ENCODE peak calls at places on chromosomes 4 and X, in eight cellular contexts. A is tibial nerve, L is tibial artery, I is fibroblast of mammary gland, G is A549, K is stomach, U is IMR-90, N is bronchial epithelial cell. S is an unnamed sample.

GRCh38 chr4:165725352-165725751 is 147.7 kb upstream of the TLL1 start:
- DNase-seq in K (no peak), A (no peak), L (no peak), G (no peak), I (no peak), U (no peak), N (no peak), S (no peak)

GRCh38 chr4:41454393-41454792 is 83.6 kb upstream of the LIMCH1 start:
- DNase-seq in A (no peak), G (no peak), K (no peak), I (no peak), L (no peak), N (no peak), U (no peak), S (no peak)

GRCh38 chrX:114906978-114907510 is 110.4 kb downstream of the IL13RA2 start:
- DNase-seq in K (no peak), A (no peak), I (no peak), L (no peak), U (no peak), G (no peak), N (no peak), S (no peak)

GRCh38 chrX:150224676-150225075 is 138.4 kb upstream of the MAMLD1 start:
- DNase-seq in L (no peak), G (no peak), U (no peak), I (no peak), K (no peak), A (no peak), N (no peak), S (no peak)

GRCh38 chrX:37921758-37922157 is 74.4 kb upstream of the DYNLT3 start:
- DNase-seq in N (peak), A (no peak), I (peak), G (no peak), U (peak), L (no peak), K (no peak), S (peak)

GRCh38 chrX:41334866-41335589 is 1.1 kb downstream of the DDX3X start:
- DNase-seq in K (peak), N (no peak), A (peak), G (peak), U (peak), I (peak), L (peak), S (peak)

GRCh38 chrX:49846004-49846403 is 16.9 kb downstream of the PAGE4 start:
- DNase-seq in N (no peak), I (no peak), A (no peak), U (no peak), K (no peak), L (no peak), G (no peak), S (no peak)

GRCh38 chr4:174865418-174865985 is 36.5 kb upstream of the GLRA3 start:
- DNase-seq in I (peak), L (no peak), A (no peak), K (no peak), G (no peak), U (no peak), N (peak), S (no peak)

GRCh38 chrX:46647251-46647650 is 73.7 kb downstream of the CHST7 start:
- DNase-seq in L (no peak), A (no peak), U (no peak), I (no peak), N (no peak), G (peak), K (no peak), S (no peak)

DNA sequence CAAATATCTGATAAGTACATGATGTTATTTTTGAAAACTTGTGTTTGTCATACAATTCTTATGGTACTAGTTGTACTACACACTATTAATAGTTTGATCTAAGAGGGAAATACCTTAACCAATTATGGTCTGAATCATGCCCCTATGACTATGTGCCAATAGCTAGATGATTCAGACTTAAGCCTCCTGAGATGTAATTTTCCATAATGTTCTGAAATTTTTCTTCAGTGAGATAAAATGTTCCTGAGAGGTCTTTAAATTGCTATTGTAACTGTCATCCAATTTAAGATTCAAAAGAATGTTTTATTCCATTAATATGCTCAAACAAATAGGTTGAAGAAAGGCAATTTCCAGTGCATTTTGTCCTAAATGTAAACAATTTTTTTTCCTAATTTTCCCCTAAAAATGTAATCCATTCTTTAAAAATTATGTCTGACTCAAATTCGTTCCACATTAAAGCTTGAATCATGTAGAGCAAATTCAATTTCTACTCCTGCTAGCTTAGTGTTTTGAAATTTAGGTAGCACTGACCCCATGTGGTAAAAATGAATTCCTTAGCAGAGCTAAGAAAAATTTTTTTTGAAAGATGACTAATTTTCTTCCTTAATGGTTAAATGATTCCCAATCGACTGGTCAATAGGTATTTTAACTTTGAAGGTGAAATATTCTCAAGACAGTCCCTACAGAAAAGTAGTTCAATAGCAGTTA is 49.1 kb downstream of the APOOL start:
- DNase-seq in N (peak), K (no peak), A (no peak), L (no peak), U (peak), G (peak), I (peak), S (peak)
- TF ChIP-seq CTCF in N (no peak), K (no peak), A (no peak), L (peak), U (peak), G (peak), I (peak), S (no peak)

GRCh38 chr4:74365761-74366160 is 816 bp downstream of the EREG start:
- DNase-seq in K (peak), L (no peak), N (no peak), I (peak), U (no peak), A (no peak), G (no peak), S (no peak)
- H3K4me3 ChIP-seq in K (peak), L (peak), N (peak), I (peak), U (peak), A (peak), G (peak), S (peak)

GRCh38 chr4:77415689-77416088 is 189.9 kb upstream of the CXCL13 start:
- DNase-seq in N (no peak), U (no peak), K (no peak), A (no peak), I (no peak), G (no peak), L (no peak), S (no peak)
- TF ChIP-seq CTCF in N (no peak), U (no peak), K (no peak), A (no peak), I (no peak), G (no peak), L (no peak), S (no peak)

GRCh38 chrX:65696613-65697012 is 29.2 kb downstream of the MSN start:
- DNase-seq in L (no peak), A (no peak), K (no peak), N (no peak), U (no peak), I (no peak), G (no peak), S (no peak)
- H3K4me3 ChIP-seq in L (no peak), A (no peak), K (no peak), N (no peak), U (no peak), I (no peak), G (no peak), S (no peak)

GRCh38 chr4:54446556-54446955 is 211.2 kb upstream of the KIT start:
- DNase-seq in K (no peak), I (no peak), L (no peak), A (no peak), U (no peak), G (no peak), N (no peak), S (no peak)

GRCh38 chr4:54439831-54440243 is 210.7 kb downstream of the PDGFRA start:
- DNase-seq in K (no peak), L (peak), A (peak), U (peak), N (no peak), I (peak), G (no peak), S (peak)

DNA sequence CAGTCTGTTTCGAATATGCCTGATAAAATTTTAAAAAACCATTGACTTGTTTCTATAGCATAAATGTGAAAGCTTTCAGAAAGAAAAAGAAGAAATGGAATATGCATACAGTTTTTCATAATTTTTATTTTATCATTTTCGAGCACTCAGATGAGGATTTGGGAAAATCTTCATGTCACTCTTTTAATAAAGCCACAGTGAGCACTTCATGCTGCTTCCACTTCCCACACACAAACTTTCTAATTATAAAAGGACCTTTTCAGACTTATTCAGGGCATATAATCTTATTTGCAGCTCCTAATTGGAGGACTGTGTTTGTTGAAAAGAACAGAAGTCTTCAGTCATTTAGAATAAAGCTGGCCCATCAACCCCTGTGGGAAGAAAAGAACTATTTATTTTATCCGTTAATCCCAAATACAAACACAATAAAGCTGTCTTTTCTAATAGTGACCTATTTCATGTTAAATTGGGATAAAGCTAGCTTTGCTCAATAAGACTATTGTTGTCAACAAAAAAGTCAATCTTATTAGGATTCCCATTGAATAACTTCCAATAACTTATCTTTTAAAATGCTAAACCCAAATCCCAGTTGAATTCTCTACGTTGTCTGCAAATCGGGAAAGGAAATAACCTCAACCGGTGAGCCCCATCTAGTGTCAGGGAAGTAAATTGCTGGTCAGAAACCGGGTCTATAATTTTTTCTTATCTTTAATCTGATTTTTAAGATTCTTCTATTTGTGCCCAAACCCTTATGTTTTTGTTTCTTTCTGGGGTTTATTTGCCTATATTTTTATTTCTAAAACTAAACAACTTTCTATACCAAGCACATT is 211.5 kb downstream of the PDGFRA start:
- DNase-seq in G (peak), K (no peak), L (no peak), U (peak), N (peak), I (peak), A (no peak), S (peak)
- TF ChIP-seq CTCF in G (peak), K (peak), L (peak), U (peak), N (peak), I (peak), A (peak), S (peak)

GRCh38 chrX:72061091-72061490 is 70.6 kb downstream of the RTL5 start:
- DNase-seq in I (peak), U (no peak), A (no peak), G (no peak), L (no peak), N (no peak), K (no peak), S (no peak)
- H3K4me3 ChIP-seq in I (no peak), U (no peak), A (no peak), G (no peak), L (no peak), N (no peak), K (no peak), S (no peak)

GRCh38 chr4:113901994-113902787 is 77.3 kb downstream of the ARSJ start:
- DNase-seq in N (peak), I (no peak), A (no peak), K (peak), U (no peak), L (no peak), G (no peak), S (no peak)
- TF ChIP-seq CTCF in N (peak), I (no peak), A (no peak), K (peak), U (no peak), L (no peak), G (no peak), S (no peak)

S was measured in foreskin fibroblast.